ENCODE peak calls at places on chromosomes 2 and 18, in eight cellular contexts. One of them, this sample, is unnamed.

GRCh38 chr2:101474752-101475384 is at the start of gene RFX8:
- DNase-seq in progenitor cell of endocrine pancreas: no peak
- DNase-seq in tibial nerve: peak
- DNase-seq in pancreas: no peak
- DNase-seq in astrocyte of the spinal cord: peak
- DNase-seq in NB4: peak
- DNase-seq in left lung: peak
- DNase-seq in left ventricle myocardium inferior: no peak
- DNase-seq in this sample: no peak

GRCh38 chr2:26948800-26949199 is 21.6 kb upstream of the MAPRE3 start:
- DNase-seq in left lung: no peak
- DNase-seq in progenitor cell of endocrine pancreas: no peak
- DNase-seq in tibial nerve: no peak
- DNase-seq in left ventricle myocardium inferior: no peak
- DNase-seq in astrocyte of the spinal cord: no peak
- DNase-seq in pancreas: no peak
- DNase-seq in NB4: no peak
- DNase-seq in this sample: no peak

GRCh38 chr2:103152556-103152955 is 390.7 kb downstream of the TMEM182 start:
- DNase-seq in NB4: no peak
- DNase-seq in progenitor cell of endocrine pancreas: no peak
- DNase-seq in astrocyte of the spinal cord: no peak
- DNase-seq in left ventricle myocardium inferior: no peak
- DNase-seq in tibial nerve: no peak
- DNase-seq in left lung: no peak
- DNase-seq in pancreas: no peak
- DNase-seq in this sample: no peak

GRCh38 chr2:45888167-45888566 is 236.7 kb downstream of the PRKCE start:
- DNase-seq in NB4: peak
- DNase-seq in progenitor cell of endocrine pancreas: no peak
- DNase-seq in pancreas: no peak
- DNase-seq in left lung: no peak
- DNase-seq in left ventricle myocardium inferior: no peak
- DNase-seq in tibial nerve: no peak
- DNase-seq in astrocyte of the spinal cord: no peak
- DNase-seq in this sample: no peak

GRCh38 chr18:39198376-39198775 is 1632.8 kb upstream of the CELF4 start:
- DNase-seq in astrocyte of the spinal cord: peak
- DNase-seq in tibial nerve: no peak
- DNase-seq in progenitor cell of endocrine pancreas: no peak
- DNase-seq in NB4: no peak
- DNase-seq in pancreas: no peak
- DNase-seq in left ventricle myocardium inferior: no peak
- DNase-seq in left lung: no peak
- DNase-seq in this sample: no peak

GRCh38 chr18:37672001-37672400 is 106.4 kb upstream of the CELF4 start:
- DNase-seq in astrocyte of the spinal cord: no peak
- DNase-seq in left lung: no peak
- DNase-seq in tibial nerve: no peak
- DNase-seq in left ventricle myocardium inferior: no peak
- DNase-seq in pancreas: no peak
- DNase-seq in NB4: no peak
- DNase-seq in progenitor cell of endocrine pancreas: no peak
- DNase-seq in this sample: no peak

GRCh38 chr2:54755641-54756326 is 32.3 kb downstream of the EML6 start:
- DNase-seq in left ventricle myocardium inferior: no peak
- DNase-seq in progenitor cell of endocrine pancreas: no peak
- DNase-seq in NB4: peak
- DNase-seq in left lung: no peak
- DNase-seq in astrocyte of the spinal cord: no peak
- DNase-seq in pancreas: no peak
- DNase-seq in tibial nerve: no peak
- DNase-seq in this sample: no peak

GRCh38 chr2:239498981-239499633 is 98.3 kb upstream of the HDAC4 start:
- DNase-seq in NB4: no peak
- DNase-seq in left lung: peak
- DNase-seq in tibial nerve: peak
- DNase-seq in pancreas: no peak
- DNase-seq in astrocyte of the spinal cord: no peak
- DNase-seq in progenitor cell of endocrine pancreas: no peak
- DNase-seq in left ventricle myocardium inferior: peak
- DNase-seq in this sample: no peak

GRCh38 chr18:31399336-31400032 is 22.9 kb downstream of the DSG4 start:
- DNase-seq in astrocyte of the spinal cord: peak
- DNase-seq in NB4: peak
- DNase-seq in pancreas: no peak
- DNase-seq in left ventricle myocardium inferior: no peak
- DNase-seq in tibial nerve: no peak
- DNase-seq in left lung: no peak
- DNase-seq in progenitor cell of endocrine pancreas: no peak
- DNase-seq in this sample: no peak

GRCh38 chr2:168935810-168936581 is 34.9 kb downstream of the G6PC2 start:
- DNase-seq in progenitor cell of endocrine pancreas: no peak
- DNase-seq in left lung: no peak
- DNase-seq in tibial nerve: no peak
- DNase-seq in left ventricle myocardium inferior: no peak
- DNase-seq in NB4: peak
- DNase-seq in astrocyte of the spinal cord: peak
- DNase-seq in pancreas: no peak
- DNase-seq in this sample: no peak

GRCh38 chr2:53782681-53783080 is 4.1 kb downstream of the ASB3 start:
- DNase-seq in progenitor cell of endocrine pancreas: no peak
- DNase-seq in left lung: no peak
- DNase-seq in left ventricle myocardium inferior: no peak
- DNase-seq in NB4: no peak
- DNase-seq in astrocyte of the spinal cord: no peak
- DNase-seq in tibial nerve: no peak
- DNase-seq in pancreas: no peak
- DNase-seq in this sample: no peak

GRCh38 chr2:234178309-234179030 is 128.0 kb downstream of the SPP2 start:
- DNase-seq in pancreas: no peak
- DNase-seq in NB4: no peak
- DNase-seq in tibial nerve: no peak
- DNase-seq in left ventricle myocardium inferior: no peak
- DNase-seq in left lung: peak
- DNase-seq in astrocyte of the spinal cord: peak
- DNase-seq in progenitor cell of endocrine pancreas: no peak
- DNase-seq in this sample: no peak

GRCh38 chr18:79548621-79548985 is 131.0 kb upstream of the CTDP1 start:
- DNase-seq in tibial nerve: no peak
- DNase-seq in progenitor cell of endocrine pancreas: no peak
- DNase-seq in left lung: peak
- DNase-seq in pancreas: no peak
- DNase-seq in NB4: no peak
- DNase-seq in left ventricle myocardium inferior: no peak
- DNase-seq in astrocyte of the spinal cord: no peak
- DNase-seq in this sample: no peak

GRCh38 chr2:212863185-212863588 is 288.2 kb downstream of the IKZF2 start:
- DNase-seq in astrocyte of the spinal cord: peak
- DNase-seq in left lung: no peak
- DNase-seq in left ventricle myocardium inferior: no peak
- DNase-seq in progenitor cell of endocrine pancreas: no peak
- DNase-seq in tibial nerve: no peak
- DNase-seq in NB4: peak
- DNase-seq in pancreas: peak
- DNase-seq in this sample: peak

GRCh38 chr2:120398051-120398960 is 52.4 kb downstream of the INHBB start:
- DNase-seq in left ventricle myocardium inferior: no peak
- DNase-seq in pancreas: no peak
- DNase-seq in left lung: no peak
- DNase-seq in NB4: no peak
- DNase-seq in tibial nerve: no peak
- DNase-seq in astrocyte of the spinal cord: peak
- DNase-seq in progenitor cell of endocrine pancreas: no peak
- DNase-seq in this sample: no peak

GRCh38 chr2:240623531-240624010 is 1.7 kb upstream of the GPR35 start:
- DNase-seq in left ventricle myocardium inferior: peak
- DNase-seq in tibial nerve: no peak
- DNase-seq in pancreas: no peak
- DNase-seq in NB4: no peak
- DNase-seq in progenitor cell of endocrine pancreas: no peak
- DNase-seq in astrocyte of the spinal cord: no peak
- DNase-seq in left lung: peak
- DNase-seq in this sample: no peak

GRCh38 chr2:19745318-19746136 is 156.3 kb downstream of the TTC32 start:
- DNase-seq in left ventricle myocardium inferior: no peak
- DNase-seq in left lung: no peak
- DNase-seq in NB4: no peak
- DNase-seq in pancreas: no peak
- DNase-seq in progenitor cell of endocrine pancreas: no peak
- DNase-seq in tibial nerve: no peak
- DNase-seq in astrocyte of the spinal cord: no peak
- DNase-seq in this sample: no peak

GRCh38 chr2:76464310-76464709 is 753.6 kb upstream of the GCFC2 start:
- DNase-seq in tibial nerve: no peak
- DNase-seq in astrocyte of the spinal cord: no peak
- DNase-seq in pancreas: no peak
- DNase-seq in left ventricle myocardium inferior: no peak
- DNase-seq in left lung: no peak
- DNase-seq in NB4: no peak
- DNase-seq in progenitor cell of endocrine pancreas: no peak
- DNase-seq in this sample: no peak

GRCh38 chr2:101150306-101151140 is 659 bp downstream of the TBC1D8 start:
- DNase-seq in astrocyte of the spinal cord: no peak
- DNase-seq in tibial nerve: no peak
- DNase-seq in NB4: peak
- DNase-seq in pancreas: peak
- DNase-seq in left lung: peak
- DNase-seq in progenitor cell of endocrine pancreas: peak
- DNase-seq in left ventricle myocardium inferior: peak
- DNase-seq in this sample: peak

GRCh38 chr2:241180495-241180894 is 8.0 kb upstream of the ANO7 start:
- DNase-seq in left ventricle myocardium inferior: no peak
- DNase-seq in pancreas: no peak
- DNase-seq in progenitor cell of endocrine pancreas: no peak
- DNase-seq in NB4: no peak
- DNase-seq in left lung: no peak
- DNase-seq in tibial nerve: no peak
- DNase-seq in astrocyte of the spinal cord: no peak
- DNase-seq in this sample: no peak

GRCh38 chr18:61893304-61893970 is 630 bp upstream of the RNF152 start:
- DNase-seq in progenitor cell of endocrine pancreas: peak
- DNase-seq in tibial nerve: no peak
- DNase-seq in NB4: peak
- DNase-seq in astrocyte of the spinal cord: peak
- DNase-seq in left ventricle myocardium inferior: peak
- DNase-seq in left lung: peak
- DNase-seq in pancreas: peak
- DNase-seq in this sample: peak

GRCh38 chr2:36655456-36655855 is 41.1 kb upstream of the VIT start:
- DNase-seq in tibial nerve: no peak
- DNase-seq in left lung: no peak
- DNase-seq in NB4: no peak
- DNase-seq in pancreas: no peak
- DNase-seq in left ventricle myocardium inferior: no peak
- DNase-seq in progenitor cell of endocrine pancreas: no peak
- DNase-seq in astrocyte of the spinal cord: peak
- DNase-seq in this sample: no peak
- TF ChIP-seq CTCF in tibial nerve: no peak
- TF ChIP-seq CTCF in left lung: no peak
- TF ChIP-seq CTCF in NB4: no peak
- TF ChIP-seq CTCF in pancreas: no peak
- TF ChIP-seq CTCF in left ventricle myocardium inferior: no peak
- TF ChIP-seq CTCF in progenitor cell of endocrine pancreas: no peak
- TF ChIP-seq CTCF in astrocyte of the spinal cord: no peak
- TF ChIP-seq CTCF in this sample: no peak

GRCh38 chr2:67650292-67651133 is 253.4 kb downstream of the ETAA1 start:
- DNase-seq in NB4: peak
- DNase-seq in astrocyte of the spinal cord: peak
- DNase-seq in left lung: peak
- DNase-seq in pancreas: peak
- DNase-seq in progenitor cell of endocrine pancreas: peak
- DNase-seq in tibial nerve: peak
- DNase-seq in left ventricle myocardium inferior: peak
- DNase-seq in this sample: peak
- TF ChIP-seq CTCF in NB4: peak
- TF ChIP-seq CTCF in astrocyte of the spinal cord: peak
- TF ChIP-seq CTCF in left lung: peak
- TF ChIP-seq CTCF in pancreas: peak
- TF ChIP-seq CTCF in progenitor cell of endocrine pancreas: peak
- TF ChIP-seq CTCF in tibial nerve: peak
- TF ChIP-seq CTCF in left ventricle myocardium inferior: peak
- TF ChIP-seq CTCF in this sample: peak

DNA sequence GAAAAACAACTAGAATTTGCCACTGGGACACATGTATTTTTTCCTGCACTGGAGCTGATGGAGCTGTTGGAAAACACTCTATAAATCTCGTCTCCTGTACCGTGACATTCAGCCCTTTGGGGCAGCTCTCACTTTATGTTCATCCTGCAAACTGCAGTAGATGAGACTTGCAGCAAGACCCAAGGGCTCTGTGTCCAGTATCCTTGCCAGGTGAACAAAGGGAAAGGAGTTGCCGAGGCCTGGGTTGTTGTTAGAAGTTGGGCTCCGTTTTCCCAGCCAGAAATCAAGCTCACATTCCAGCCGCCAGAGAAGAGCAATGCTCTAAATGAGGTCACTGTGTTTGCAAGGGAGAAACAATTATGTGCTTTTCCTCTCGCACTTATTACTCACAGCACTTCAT is 285.1 kb downstream of the SLC4A3 start:
- DNase-seq in NB4: no peak
- DNase-seq in left ventricle myocardium inferior: no peak
- DNase-seq in progenitor cell of endocrine pancreas: no peak
- DNase-seq in astrocyte of the spinal cord: peak
- DNase-seq in tibial nerve: peak
- DNase-seq in left lung: no peak
- DNase-seq in pancreas: no peak
- DNase-seq in this sample: no peak
- TF ChIP-seq CTCF in NB4: no peak
- TF ChIP-seq CTCF in left ventricle myocardium inferior: peak
- TF ChIP-seq CTCF in progenitor cell of endocrine pancreas: peak
- TF ChIP-seq CTCF in astrocyte of the spinal cord: peak
- TF ChIP-seq CTCF in tibial nerve: peak
- TF ChIP-seq CTCF in left lung: no peak
- TF ChIP-seq CTCF in pancreas: no peak
- TF ChIP-seq CTCF in this sample: no peak

GRCh38 chr2:170360546-170361358 is 182.8 kb downstream of the MYO3B start:
- DNase-seq in left lung: no peak
- DNase-seq in astrocyte of the spinal cord: no peak
- DNase-seq in NB4: no peak
- DNase-seq in tibial nerve: no peak
- DNase-seq in pancreas: no peak
- DNase-seq in progenitor cell of endocrine pancreas: no peak
- DNase-seq in left ventricle myocardium inferior: no peak
- DNase-seq in this sample: no peak

GRCh38 chr2:170361359-170361936 is 183.5 kb downstream of the MYO3B start:
- DNase-seq in left ventricle myocardium inferior: no peak
- DNase-seq in tibial nerve: peak
- DNase-seq in NB4: peak
- DNase-seq in pancreas: peak
- DNase-seq in left lung: no peak
- DNase-seq in progenitor cell of endocrine pancreas: peak
- DNase-seq in astrocyte of the spinal cord: peak
- DNase-seq in this sample: peak

GRCh38 chr2:170365003-170365402 is 187.1 kb downstream of the MYO3B start:
- DNase-seq in left ventricle myocardium inferior: no peak
- DNase-seq in pancreas: no peak
- DNase-seq in NB4: no peak
- DNase-seq in progenitor cell of endocrine pancreas: no peak
- DNase-seq in left lung: no peak
- DNase-seq in astrocyte of the spinal cord: no peak
- DNase-seq in tibial nerve: no peak
- DNase-seq in this sample: no peak

GRCh38 chr2:170362313-170362795 is 184.4 kb downstream of the MYO3B start:
- DNase-seq in astrocyte of the spinal cord: no peak
- DNase-seq in left ventricle myocardium inferior: no peak
- DNase-seq in left lung: no peak
- DNase-seq in tibial nerve: no peak
- DNase-seq in NB4: no peak
- DNase-seq in progenitor cell of endocrine pancreas: no peak
- DNase-seq in pancreas: no peak
- DNase-seq in this sample: no peak

GRCh38 chr2:170362895-170363582 is 185.1 kb downstream of the MYO3B start:
- DNase-seq in left ventricle myocardium inferior: no peak
- DNase-seq in progenitor cell of endocrine pancreas: no peak
- DNase-seq in pancreas: no peak
- DNase-seq in left lung: no peak
- DNase-seq in astrocyte of the spinal cord: no peak
- DNase-seq in NB4: no peak
- DNase-seq in tibial nerve: peak
- DNase-seq in this sample: no peak
- TF ChIP-seq CTCF in left ventricle myocardium inferior: no peak
- TF ChIP-seq CTCF in progenitor cell of endocrine pancreas: no peak
- TF ChIP-seq CTCF in pancreas: no peak
- TF ChIP-seq CTCF in left lung: no peak
- TF ChIP-seq CTCF in astrocyte of the spinal cord: no peak
- TF ChIP-seq CTCF in NB4: no peak
- TF ChIP-seq CTCF in tibial nerve: no peak
- TF ChIP-seq CTCF in this sample: no peak